ENCODE peak calls at places on chromosome 14, in six cellular contexts. Y is NB4; P is T1000; K is activated naive CD8-positive, alpha-beta T cell treated with anti-CD3 and anti-CD28 coated beads for 36 hours; O is suprapubic skin; J is NCI-H774. M is an unnamed sample.

GRCh38 chr14:53432378-53432802 is 279.3 kb upstream of the DDHD1 start:
- DNase-seq in P (no peak), K (peak; percentile 2), O (no peak), Y (peak; percentile 46), J (no peak), M (peak; percentile 2)

GRCh38 chr14:75422169-75422568 is 5.7 kb upstream of the JDP2 start:
- DNase-seq in J (no peak), P (peak; percentile 46), O (no peak), K (no peak), Y (no peak), M (no peak)

GRCh38 chr14:73231874-73232851 is 5.1 kb upstream of the PAPLN start:
- DNase-seq in P (no peak), J (no peak), O (no peak), Y (peak; percentile 43), K (peak; percentile 24), M (peak; percentile 61)

GRCh38 chr14:32657081-32657480 is 281.6 kb upstream of the NPAS3 start:
- DNase-seq in P (no peak), O (peak; percentile 54), K (no peak), J (no peak), Y (peak; percentile 85), M (no peak)

GRCh38 chr14:56299306-56299984 is 181.2 kb downstream of the PELI2 start:
- DNase-seq in K (no peak), Y (no peak), J (no peak), P (no peak), O (no peak), M (no peak)

GRCh38 chr14:50060871-50061663 is 55.3 kb downstream of the VCPKMT start:
- DNase-seq in K (peak; percentile 63), P (peak; percentile 54), Y (peak; percentile 93), J (no peak), O (peak; percentile 79), M (peak; percentile 27)

GRCh38 chr14:24605435-24606190 is 3.9 kb downstream of the GZMH start:
- DNase-seq in Y (peak; percentile 67), O (no peak), K (peak; percentile 73), P (no peak), J (no peak), M (no peak)

GRCh38 chr14:102663031-102663430 is 70.6 kb downstream of the RCOR1 start:
- DNase-seq in Y (peak; percentile 36), K (no peak), O (no peak), P (no peak), J (no peak), M (peak; percentile 5)

GRCh38 chr14:61406670-61407069 is 85.3 kb downstream of the PRKCH start:
- DNase-seq in O (no peak), P (no peak), K (peak; percentile 52), J (no peak), Y (no peak), M (no peak)

GRCh38 chr14:30550335-30550734 is 8.6 kb upstream of the G2E3 start:
- DNase-seq in O (no peak), K (no peak), J (no peak), P (no peak), Y (no peak), M (no peak)

GRCh38 chr14:57533214-57533613 is 39.6 kb upstream of the CCDC198 start:
- DNase-seq in K (no peak), O (no peak), P (no peak), Y (peak; percentile 30), J (no peak), M (no peak)

GRCh38 chr14:32324601-32325000 is 4.5 kb upstream of the AKAP6 start:
- DNase-seq in Y (no peak), P (no peak), O (no peak), K (no peak), J (no peak), M (no peak)

GRCh38 chr14:101229666-101230065 is 326.1 kb upstream of the RTL1 start:
- DNase-seq in J (no peak), K (no peak), P (no peak), Y (no peak), O (no peak), M (no peak)

GRCh38 chr14:37569729-37570128 is 25.3 kb downstream of the FOXA1 start:
- DNase-seq in Y (no peak), K (no peak), J (no peak), P (no peak), O (no peak), M (no peak)